ENCODE peak calls at places on chromosome 10, in four cellular contexts. Z is NB4, G is left ventricle myocardium superior, K is substantia nigra. C is an unnamed sample.

GRCh38 chr10:43874984-43875383 is 226.3 kb upstream of the ZNF32 start:
- DNase-seq in Z (no peak), G (no peak), K (no peak), C (no peak)

GRCh38 chr10:110498087-110498981 is 627 bp downstream of the DUSP5 start:
- DNase-seq in Z (peak), G (peak), K (no peak), C (peak)

GRCh38 chr10:88041243-88042161 is 178.1 kb downstream of the PTEN start:
- DNase-seq in Z (no peak), G (no peak), K (no peak), C (no peak)

GRCh38 chr10:48322017-48322416 is 15.5 kb downstream of the MAPK8 start:
- DNase-seq in Z (no peak), G (no peak), K (no peak), C (no peak)

GRCh38 chr10:103416436-103417147 is 20.2 kb downstream of the PDCD11 start:
- DNase-seq in Z (peak), G (peak), K (no peak), C (peak)

GRCh38 chr10:93680414-93681047 is 21.9 kb downstream of the FRA10AC1 start:
- DNase-seq in Z (peak), G (no peak), K (no peak), C (peak)

GRCh38 chr10:133143200-133143533 is 16.9 kb upstream of the KNDC1 start:
- DNase-seq in Z (no peak), G (peak), K (no peak), C (no peak)

GRCh38 chr10:104441601-104442000 is 88.0 kb downstream of the CFAP58 start:
- DNase-seq in Z (peak), G (no peak), K (no peak), C (no peak)

GRCh38 chr10:90344226-90344625 is 513.6 kb downstream of the HTR7 start:
- DNase-seq in Z (no peak), G (no peak), K (no peak), C (no peak)

GRCh38 chr10:100014129-100014762 is 4.5 kb upstream of the DNMBP start:
- DNase-seq in Z (no peak), G (no peak), K (no peak), C (no peak)

GRCh38 chr10:90308223-90308622 is 549.6 kb downstream of the HTR7 start:
- DNase-seq in Z (no peak), G (no peak), K (no peak), C (no peak)

GRCh38 chr10:88657901-88658300 is 6.3 kb upstream of the LIPF start:
- DNase-seq in Z (no peak), G (no peak), K (no peak), C (no peak)

GRCh38 chr10:794382-794956 is 105.0 kb upstream of the DIP2C start:
- DNase-seq in Z (peak), G (no peak), K (no peak), C (peak)

GRCh38 chr10:101564490-101564991 is 23.5 kb downstream of the POLL start:
- DNase-seq in Z (no peak), G (no peak), K (no peak), C (no peak)

GRCh38 chr10:86779267-86780017 is 23.0 kb downstream of the BMPR1A start:
- DNase-seq in Z (no peak), G (no peak), K (no peak), C (no peak)

GRCh38 chr10:33542747-33543505 is 208.5 kb upstream of the NRP1 start:
- DNase-seq in Z (no peak), G (no peak), K (no peak), C (peak)

GRCh38 chr10:101856626-101857025 is 13.0 kb upstream of the KCNIP2 start:
- DNase-seq in Z (no peak), G (no peak), K (no peak), C (no peak)

GRCh38 chr10:28807760-28808613 is 130.7 kb downstream of the BAMBI start:
- DNase-seq in Z (no peak), G (no peak), K (no peak), C (peak)

GRCh38 chr10:132987671-132988571 is 45.6 kb upstream of the CFAP46 start:
- DNase-seq in Z (peak), G (no peak), K (no peak), C (peak)

GRCh38 chr10:130234171-130234965 is 98.2 kb downstream of the GLRX3 start:
- DNase-seq in Z (no peak), G (no peak), K (no peak), C (no peak)

GRCh38 chr10:100736144-100736808 is 9.1 kb upstream of the PAX2 start:
- DNase-seq in Z (no peak), G (no peak), K (no peak), C (no peak)

C was measured in lung microvascular endothelial cell.